ENCODE peak calls at places on chromosomes 3 and 15, in four cellular contexts. O, Z, Y and U are unnamed samples.

GRCh38 chr3:70989174-70989573 is 594.4 kb downstream of the FOXP1 start:
- DNase-seq in O (peak), Y (no peak), Z (no peak), U (peak)

GRCh38 chr15:63487076-63487757 is 17.2 kb upstream of the USP3 start:
- DNase-seq in Y (peak), O (peak), Z (no peak), U (peak)

GRCh38 chr3:141095546-141095937 is 44.4 kb downstream of the SPSB4 start:
- DNase-seq in O (no peak), Y (no peak), Z (no peak), U (no peak)

GRCh38 chr3:22106213-22106867 is 355.3 kb upstream of the ZNF385D start:
- DNase-seq in Z (no peak), Y (no peak), O (no peak), U (peak)

GRCh38 chr3:54891540-54891897 is 36.3 kb downstream of the LRTM1 start:
- DNase-seq in O (peak), Z (no peak), Y (peak), U (peak)

GRCh38 chr3:128492353-128493220 is at the start of gene GATA2:
- DNase-seq in Y (no peak), O (no peak), Z (no peak), U (no peak)

GRCh38 chr3:4865714-4866113 is 113.5 kb upstream of the BHLHE40 start:
- DNase-seq in O (no peak), Y (no peak), Z (no peak), U (no peak)

GRCh38 chr3:45915518-45916231 is 27.6 kb upstream of the CXCR6 start:
- DNase-seq in Z (no peak), O (peak), Y (no peak), U (peak)

GRCh38 chr3:31479431-31479830 is 53.3 kb upstream of the STT3B start:
- DNase-seq in Z (no peak), Y (no peak), O (no peak), U (no peak)

GRCh38 chr3:127767126-127767525 is 55.2 kb downstream of the MGLL start:
- DNase-seq in Z (no peak), Y (no peak), O (no peak), U (no peak)

GRCh38 chr15:29064290-29064689 is 178.5 kb downstream of the APBA2 start:
- DNase-seq in O (no peak), Y (no peak), Z (no peak), U (no peak)

GRCh38 chr15:79878078-79878705 is 18.6 kb downstream of the MTHFS start:
- DNase-seq in O (no peak), Y (no peak), Z (no peak), U (no peak)

GRCh38 chr3:120093119-120093922 is 926 bp downstream of the GSK3B start:
- DNase-seq in Y (peak), O (peak), Z (peak), U (peak)

GRCh38 chr15:74199293-74199645 is 3.3 kb downstream of the STRA6 start:
- DNase-seq in Y (no peak), Z (no peak), O (no peak), U (no peak)

GRCh38 chr15:48642795-48643194 is 2.7 kb downstream of the FBN1 start:
- DNase-seq in O (no peak), Y (no peak), Z (no peak), U (peak)

GRCh38 chr3:87191641-87192040 is 35.5 kb upstream of the CHMP2B start:
- DNase-seq in Y (no peak), O (no peak), Z (no peak), U (no peak)

GRCh38 chr3:169458752-169459151 is 204.8 kb downstream of the MECOM start:
- DNase-seq in Z (no peak), Y (no peak), O (no peak), U (no peak)